ENCODE peak calls at places on chromosome 12, in six cellular contexts. E is HCT116, K is GM12878, G is HL-60, C is HepG2, U is SK-N-SH. O is an unnamed sample.

GRCh38 chr12:114165921-114166320 is 199.8 kb upstream of the RBM19 start:
- DNase-seq in U (no peak), C (no peak), G (no peak), K (no peak), E (no peak), O (no peak)

GRCh38 chr12:116465892-116466291 is 93.3 kb upstream of the MAP1LC3B2 start:
- DNase-seq in K (no peak), E (no peak), U (no peak), C (no peak), G (no peak), O (no peak)

GRCh38 chr12:116863275-116863767 is 17.9 kb downstream of the HRK start:
- DNase-seq in G (no peak), U (peak; percentile 39), K (no peak), E (peak; percentile 54), C (peak; percentile 52), O (no peak)

GRCh38 chr12:74426091-74426490 is 111.5 kb upstream of the ATXN7L3B start:
- DNase-seq in E (no peak), C (no peak), U (no peak), K (no peak), G (no peak), O (no peak)

GRCh38 chr12:86772688-86773087 is 516.5 kb upstream of the MGAT4C start:
- DNase-seq in K (no peak), C (no peak), E (no peak), U (no peak), G (no peak), O (no peak)

GRCh38 chr12:97556201-97556824 is 93.7 kb downstream of the RMST start:
- DNase-seq in E (no peak), C (peak; percentile 77), K (no peak), G (no peak), U (peak; percentile 33), O (no peak)

GRCh38 chr12:110012137-110012536 is 12.9 kb downstream of the ANKRD13A start:
- DNase-seq in K (no peak), C (peak; percentile 37), E (no peak), U (no peak), G (no peak), O (no peak)

GRCh38 chr12:47360771-47361388 is 281.1 kb upstream of the AMIGO2 start:
- DNase-seq in U (no peak), K (no peak), G (peak; percentile 27), C (no peak), E (no peak), O (no peak)

GRCh38 chr12:104938371-104938770 is 19.7 kb downstream of the SLC41A2 start:
- DNase-seq in U (no peak), C (no peak), G (no peak), E (no peak), K (no peak), O (no peak)

GRCh38 chr12:38919191-38919590 is 13.8 kb upstream of the CPNE8 start:
- DNase-seq in C (no peak), U (no peak), E (no peak), K (no peak), G (no peak), O (no peak)

GRCh38 chr12:63966603-63966975 is 122.1 kb downstream of the SRGAP1 start:
- DNase-seq in C (no peak), E (no peak), K (no peak), G (no peak), U (no peak), O (no peak)

GRCh38 chr12:58889557-58889956 is 30.7 kb downstream of the LRIG3 start:
- DNase-seq in G (no peak), E (no peak), K (no peak), U (no peak), C (no peak), O (no peak)

GRCh38 chr12:116525418-116526001 is 33.7 kb upstream of the MAP1LC3B2 start:
- DNase-seq in E (peak; percentile 80), C (no peak), U (no peak), G (no peak), K (no peak), O (no peak)

GRCh38 chr12:9340422-9341259 is 132.4 kb upstream of the PZP start:
- DNase-seq in G (no peak), U (no peak), E (no peak), C (no peak), K (no peak), O (no peak)

GRCh38 chr12:77031745-77032144 is 33.6 kb downstream of the E2F7 start:
- DNase-seq in E (no peak), K (no peak), G (no peak), C (no peak), U (peak; percentile 12), O (no peak)

GRCh38 chr12:114405199-114405448 is 820 bp downstream of the TBX5 start:
- DNase-seq in E (no peak), K (no peak), C (no peak), U (no peak), G (no peak), O (no peak)

GRCh38 chr12:132423251-132424117 is 66.5 kb upstream of the FBRSL1 start:
- DNase-seq in G (no peak), E (no peak), C (peak; percentile 23), K (no peak), U (peak; percentile 81), O (no peak)

GRCh38 chr12:40668095-40668494 is 24.1 kb upstream of the CNTN1 start:
- DNase-seq in C (no peak), U (no peak), K (no peak), E (no peak), G (no peak), O (no peak)

GRCh38 chr12:60394680-60395079 is 798.9 kb downstream of the SLC16A7 start:
- DNase-seq in K (no peak), U (no peak), C (no peak), E (no peak), G (no peak), O (peak; percentile 41)

GRCh38 chr12:131046813-131047788 is 93.4 kb downstream of the ADGRD1 start:
- DNase-seq in K (no peak), G (peak; percentile 1), C (no peak), U (no peak), E (no peak), O (no peak)

GRCh38 chr12:15979096-15980091 is 68.3 kb downstream of the DERA start:
- DNase-seq in K (no peak), C (peak; percentile 38), E (no peak), U (peak; percentile 45), G (no peak), O (no peak)

GRCh38 chr12:107903377-107904061 is 129.0 kb downstream of the ASCL4 start:
- DNase-seq in G (no peak), E (no peak), U (peak; percentile 88), C (no peak), K (peak; percentile 40), O (no peak)

GRCh38 chr12:111685322-111685810 is 390 bp downstream of the BRAP start:
- DNase-seq in G (no peak), U (no peak), E (no peak), K (no peak), C (peak; percentile 12), O (no peak)

GRCh38 chr12:98227162-98227561 is 288.2 kb upstream of the TMPO start:
- DNase-seq in C (peak; percentile 6), G (peak; percentile 15), K (no peak), U (peak; percentile 5), E (peak; percentile 7), O (no peak)

DNA sequence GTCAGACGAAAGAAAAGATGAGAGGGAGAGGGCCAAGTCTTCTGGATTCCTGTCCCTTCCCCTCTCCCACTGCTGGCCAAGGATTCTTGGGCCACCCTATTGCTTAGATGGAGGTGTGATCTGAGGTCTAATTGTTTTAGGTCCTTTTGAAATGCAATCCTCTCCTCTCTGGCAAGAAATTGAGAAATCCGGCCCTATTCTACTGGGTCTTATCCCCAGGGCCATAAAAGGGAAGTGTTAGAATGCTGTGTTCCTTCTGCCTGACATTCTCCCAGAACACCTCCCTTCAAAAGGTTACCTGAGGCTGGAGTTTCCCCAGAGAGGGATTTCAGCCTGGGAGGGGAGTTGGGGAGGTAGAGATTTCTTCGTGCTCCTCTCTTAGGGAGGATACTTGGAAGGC is 4.4 kb downstream of the WNT5B start:
- DNase-seq in C (no peak), G (no peak), U (no peak), K (no peak), E (no peak), O (no peak)
- H3K27me3 ChIP-seq in C (peaks cover 74% of the 10 kb centered on the region), G (peaks cover 7% of the 10 kb centered on the region), U (no peaks in the 10 kb centered on the region), K (peaks cover 2% of the 10 kb centered on the region), E (peaks cover 6% of the 10 kb centered on the region), O (no peaks in the 10 kb centered on the region)

GRCh38 chr12:103858335-103858734 is 17.3 kb upstream of the NT5DC3 start:
- DNase-seq in G (no peak), E (no peak), U (no peak), K (no peak), C (no peak), O (no peak)

GRCh38 chr12:103855036-103855712 is 14.1 kb upstream of the NT5DC3 start:
- DNase-seq in C (peak; percentile 65), U (no peak), E (no peak), G (no peak), K (no peak), O (no peak)

GRCh38 chr12:103855896-103856657 is 15.0 kb upstream of the NT5DC3 start:
- DNase-seq in G (no peak), E (no peak), C (no peak), U (no peak), K (no peak), O (no peak)

GRCh38 chr12:103857164-103857563 is 16.1 kb upstream of the NT5DC3 start:
- DNase-seq in U (no peak), C (peak; percentile 30), G (no peak), E (no peak), K (no peak), O (no peak)

GRCh38 chr12:103858953-103859601 is 18.0 kb upstream of the NT5DC3 start:
- DNase-seq in C (peak; percentile 67), K (no peak), U (no peak), E (peak; percentile 77), G (no peak), O (peak; percentile 64)
- TF ChIP-seq REST in C (no peak), K (no peak), U (no peak), E (no peak), G (no peak), O (no peak)

DNA sequence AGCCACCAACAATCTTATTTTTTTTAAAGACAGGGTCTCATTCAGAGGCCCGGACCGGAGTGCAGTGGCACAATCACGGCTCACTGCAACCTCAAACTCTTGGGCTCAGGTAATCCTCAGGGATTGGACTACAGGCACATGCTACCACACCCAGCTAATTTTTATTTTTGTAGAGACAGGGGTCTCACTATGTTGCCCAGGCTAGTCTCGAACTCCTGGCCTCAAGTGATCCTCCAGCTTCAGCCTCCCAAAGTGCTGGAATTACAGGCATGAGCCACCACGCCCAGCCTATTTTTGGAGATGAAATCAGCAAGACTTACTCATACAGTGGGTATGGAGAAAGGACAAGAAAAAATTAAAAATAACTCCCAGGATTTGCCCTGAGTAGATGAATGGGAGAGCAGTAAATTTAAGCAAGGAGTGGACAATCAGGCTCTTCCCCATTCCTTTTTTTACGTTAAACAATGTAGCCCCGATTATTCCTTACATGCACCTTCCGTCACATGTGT is 13.2 kb downstream of the FMNL3 start:
- DNase-seq in G (no peak), E (no peak), U (no peak), C (no peak), K (no peak), O (no peak)
- H3K27me3 ChIP-seq in G (no peaks in the 10 kb centered on the region), E (no peaks in the 10 kb centered on the region), U (no peaks in the 10 kb centered on the region), C (no peaks in the 10 kb centered on the region), K (no peaks in the 10 kb centered on the region), O (no peaks in the 10 kb centered on the region)

DNA sequence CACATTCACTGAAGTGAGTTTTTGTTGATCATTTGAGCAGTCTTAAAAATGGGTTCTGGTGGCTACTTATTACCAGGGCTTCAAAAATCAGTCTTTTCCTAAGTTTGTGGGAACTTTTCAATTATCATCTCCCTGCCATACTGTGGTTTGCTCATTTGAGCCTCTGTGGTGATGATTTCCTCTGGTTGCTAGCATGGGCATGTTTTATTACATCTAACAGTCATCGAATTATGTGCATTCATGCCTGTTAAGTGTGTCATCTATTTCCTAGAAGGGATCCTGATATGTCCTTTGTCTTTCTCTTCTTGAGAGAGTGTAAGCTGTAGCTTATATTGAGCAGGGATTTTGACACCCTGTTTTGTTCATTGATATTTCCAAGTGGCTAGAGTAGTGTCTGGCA is 116.8 kb downstream of the WIF1 start:
- DNase-seq in U (no peak), G (no peak), E (no peak), C (no peak), K (no peak), O (no peak)
- TF ChIP-seq REST in U (no peak), G (no peak), E (no peak), C (no peak), K (no peak), O (no peak)

O was measured in Panc1.